ENCODE peak calls at places on chromosomes 3 and 15, in eight cellular contexts. One of them, this sample, is unnamed.

GRCh38 chr3:39208463-39209055 is 16.2 kb upstream of the XIRP1 start:
- DNase-seq in uterus: no peak
- DNase-seq in thoracic aorta: no peak
- DNase-seq in IMR-90: peak
- DNase-seq in CD4-positive, alpha-beta memory T cell: peak
- DNase-seq in astrocyte: peak
- DNase-seq in stomach: peak
- DNase-seq in DND-41: peak
- DNase-seq in this sample: no peak

GRCh38 chr15:65404196-65404872 is 18.4 kb downstream of the IGDCC4 start:
- DNase-seq in astrocyte: no peak
- DNase-seq in uterus: no peak
- DNase-seq in DND-41: no peak
- DNase-seq in IMR-90: no peak
- DNase-seq in CD4-positive, alpha-beta memory T cell: no peak
- DNase-seq in thoracic aorta: no peak
- DNase-seq in stomach: no peak
- DNase-seq in this sample: no peak

GRCh38 chr3:182979719-182980191 is 583 bp downstream of the DCUN1D1 start:
- DNase-seq in DND-41: peak
- DNase-seq in astrocyte: no peak
- DNase-seq in thoracic aorta: no peak
- DNase-seq in uterus: no peak
- DNase-seq in stomach: no peak
- DNase-seq in IMR-90: peak
- DNase-seq in CD4-positive, alpha-beta memory T cell: peak
- DNase-seq in this sample: peak

GRCh38 chr15:101122266-101122665 is 129.6 kb downstream of the CHSY1 start:
- DNase-seq in uterus: no peak
- DNase-seq in thoracic aorta: no peak
- DNase-seq in DND-41: no peak
- DNase-seq in stomach: no peak
- DNase-seq in astrocyte: no peak
- DNase-seq in CD4-positive, alpha-beta memory T cell: no peak
- DNase-seq in IMR-90: no peak
- DNase-seq in this sample: no peak

GRCh38 chr3:193594946-193595689 is 2.1 kb downstream of the OPA1 start:
- DNase-seq in astrocyte: peak
- DNase-seq in uterus: no peak
- DNase-seq in stomach: no peak
- DNase-seq in DND-41: no peak
- DNase-seq in thoracic aorta: no peak
- DNase-seq in CD4-positive, alpha-beta memory T cell: no peak
- DNase-seq in IMR-90: peak
- DNase-seq in this sample: no peak

GRCh38 chr3:13025090-13025489 is 48.1 kb downstream of the IQSEC1 start:
- DNase-seq in DND-41: no peak
- DNase-seq in astrocyte: peak
- DNase-seq in thoracic aorta: peak
- DNase-seq in CD4-positive, alpha-beta memory T cell: no peak
- DNase-seq in stomach: no peak
- DNase-seq in IMR-90: peak
- DNase-seq in uterus: no peak
- DNase-seq in this sample: peak

GRCh38 chr3:35641920-35642532 is 2.7 kb downstream of the ARPP21 start:
- DNase-seq in IMR-90: no peak
- DNase-seq in thoracic aorta: no peak
- DNase-seq in DND-41: peak
- DNase-seq in astrocyte: no peak
- DNase-seq in stomach: no peak
- DNase-seq in CD4-positive, alpha-beta memory T cell: no peak
- DNase-seq in uterus: no peak
- DNase-seq in this sample: no peak

GRCh38 chr3:185729335-185729715 is 95.5 kb downstream of the IGF2BP2 start:
- DNase-seq in CD4-positive, alpha-beta memory T cell: no peak
- DNase-seq in uterus: no peak
- DNase-seq in stomach: no peak
- DNase-seq in IMR-90: peak
- DNase-seq in DND-41: no peak
- DNase-seq in astrocyte: peak
- DNase-seq in thoracic aorta: no peak
- DNase-seq in this sample: no peak

GRCh38 chr3:18424862-18425640 is at the start of gene SATB1:
- DNase-seq in CD4-positive, alpha-beta memory T cell: peak
- DNase-seq in astrocyte: peak
- DNase-seq in thoracic aorta: peak
- DNase-seq in DND-41: peak
- DNase-seq in stomach: peak
- DNase-seq in IMR-90: peak
- DNase-seq in uterus: peak
- DNase-seq in this sample: peak

GRCh38 chr15:57138260-57138895 is 219.9 kb downstream of the TCF12 start:
- DNase-seq in thoracic aorta: no peak
- DNase-seq in IMR-90: peak
- DNase-seq in astrocyte: peak
- DNase-seq in DND-41: peak
- DNase-seq in CD4-positive, alpha-beta memory T cell: no peak
- DNase-seq in uterus: no peak
- DNase-seq in stomach: peak
- DNase-seq in this sample: no peak

DNA sequence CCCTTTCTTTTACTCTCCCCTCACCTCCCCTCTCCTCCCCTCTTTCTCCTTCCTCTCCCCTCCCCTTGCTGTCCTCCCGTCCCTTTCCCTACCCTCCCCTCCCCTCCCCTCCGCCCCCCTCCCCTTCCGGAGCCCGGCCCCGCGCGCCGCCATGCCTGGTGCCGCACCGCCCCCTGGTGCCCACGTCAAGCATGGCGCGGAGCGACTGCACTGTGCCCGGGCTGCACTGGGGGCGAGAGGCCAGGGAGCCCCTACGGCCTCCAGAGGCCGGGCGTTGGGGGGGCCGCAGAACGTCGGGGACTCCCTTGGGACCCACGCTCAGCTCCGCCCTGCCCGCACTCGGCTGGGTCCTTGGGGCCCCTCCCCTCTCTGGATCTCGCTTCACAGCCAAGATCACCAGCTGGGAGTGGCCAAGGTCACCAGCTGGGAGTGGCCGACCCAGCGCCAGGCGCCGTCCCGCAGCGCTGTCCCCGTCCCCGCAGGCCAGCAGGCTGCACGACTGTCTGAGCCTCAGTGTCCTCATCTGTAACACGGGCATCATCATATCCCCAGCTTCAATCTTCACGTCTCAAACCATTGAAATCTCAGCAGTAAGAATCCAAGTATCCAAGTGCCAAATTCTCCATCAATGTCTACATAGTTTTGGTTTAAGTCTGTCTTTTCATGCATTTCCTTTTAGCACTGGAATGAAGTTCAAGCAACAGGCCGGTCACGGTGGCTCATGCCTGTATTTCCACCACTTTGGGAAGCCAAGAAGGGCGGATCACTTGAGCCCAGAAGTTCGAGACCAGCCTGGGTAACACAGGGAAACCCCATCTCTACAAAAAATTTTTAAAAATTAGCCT is 42.5 kb downstream of the TPRA1 start:
- DNase-seq in IMR-90: peak
- DNase-seq in stomach: peak
- DNase-seq in DND-41: peak
- DNase-seq in astrocyte: peak
- DNase-seq in thoracic aorta: no peak
- DNase-seq in CD4-positive, alpha-beta memory T cell: peak
- DNase-seq in uterus: peak
- DNase-seq in this sample: peak
- H3K27ac ChIP-seq in IMR-90: no peak
- H3K27ac ChIP-seq in stomach: peak
- H3K27ac ChIP-seq in DND-41: no peak
- H3K27ac ChIP-seq in astrocyte: no peak
- H3K27ac ChIP-seq in thoracic aorta: peak
- H3K27ac ChIP-seq in CD4-positive, alpha-beta memory T cell: no peak
- H3K27ac ChIP-seq in uterus: peak
- H3K27ac ChIP-seq in this sample: no peak

GRCh38 chr15:73994419-73994883 is at the start of gene PML:
- DNase-seq in thoracic aorta: peak
- DNase-seq in CD4-positive, alpha-beta memory T cell: peak
- DNase-seq in astrocyte: peak
- DNase-seq in DND-41: peak
- DNase-seq in stomach: peak
- DNase-seq in uterus: peak
- DNase-seq in IMR-90: peak
- DNase-seq in this sample: peak
- H3K27ac ChIP-seq in thoracic aorta: peak
- H3K27ac ChIP-seq in CD4-positive, alpha-beta memory T cell: peak
- H3K27ac ChIP-seq in astrocyte: peak
- H3K27ac ChIP-seq in DND-41: peak
- H3K27ac ChIP-seq in stomach: peak
- H3K27ac ChIP-seq in uterus: peak
- H3K27ac ChIP-seq in IMR-90: peak
- H3K27ac ChIP-seq in this sample: peak

GRCh38 chr15:75025102-75025501 is 1.7 kb downstream of the PPCDC start:
- DNase-seq in uterus: no peak
- DNase-seq in DND-41: no peak
- DNase-seq in thoracic aorta: no peak
- DNase-seq in astrocyte: no peak
- DNase-seq in CD4-positive, alpha-beta memory T cell: no peak
- DNase-seq in IMR-90: no peak
- DNase-seq in stomach: no peak
- DNase-seq in this sample: no peak

GRCh38 chr15:75023194-75024101 is at the start of gene PPCDC:
- DNase-seq in stomach: peak
- DNase-seq in uterus: peak
- DNase-seq in thoracic aorta: peak
- DNase-seq in CD4-positive, alpha-beta memory T cell: peak
- DNase-seq in DND-41: peak
- DNase-seq in IMR-90: peak
- DNase-seq in astrocyte: peak
- DNase-seq in this sample: peak

GRCh38 chr15:75025548-75026260 is 2.3 kb downstream of the PPCDC start:
- DNase-seq in IMR-90: no peak
- DNase-seq in DND-41: no peak
- DNase-seq in thoracic aorta: no peak
- DNase-seq in CD4-positive, alpha-beta memory T cell: no peak
- DNase-seq in stomach: no peak
- DNase-seq in uterus: no peak
- DNase-seq in astrocyte: no peak
- DNase-seq in this sample: no peak

GRCh38 chr15:75022808-75023193 is 589 bp upstream of the PPCDC start:
- DNase-seq in thoracic aorta: no peak
- DNase-seq in DND-41: no peak
- DNase-seq in astrocyte: no peak
- DNase-seq in stomach: no peak
- DNase-seq in IMR-90: no peak
- DNase-seq in CD4-positive, alpha-beta memory T cell: no peak
- DNase-seq in uterus: no peak
- DNase-seq in this sample: no peak

GRCh38 chr15:75024102-75024636 is 779 bp downstream of the PPCDC start:
- DNase-seq in stomach: no peak
- DNase-seq in uterus: no peak
- DNase-seq in thoracic aorta: no peak
- DNase-seq in astrocyte: peak
- DNase-seq in IMR-90: peak
- DNase-seq in DND-41: peak
- DNase-seq in CD4-positive, alpha-beta memory T cell: no peak
- DNase-seq in this sample: no peak
- H3K27ac ChIP-seq in stomach: peak
- H3K27ac ChIP-seq in uterus: peak
- H3K27ac ChIP-seq in thoracic aorta: peak
- H3K27ac ChIP-seq in astrocyte: peak
- H3K27ac ChIP-seq in IMR-90: no peak
- H3K27ac ChIP-seq in DND-41: peak
- H3K27ac ChIP-seq in CD4-positive, alpha-beta memory T cell: peak
- H3K27ac ChIP-seq in this sample: no peak

DNA sequence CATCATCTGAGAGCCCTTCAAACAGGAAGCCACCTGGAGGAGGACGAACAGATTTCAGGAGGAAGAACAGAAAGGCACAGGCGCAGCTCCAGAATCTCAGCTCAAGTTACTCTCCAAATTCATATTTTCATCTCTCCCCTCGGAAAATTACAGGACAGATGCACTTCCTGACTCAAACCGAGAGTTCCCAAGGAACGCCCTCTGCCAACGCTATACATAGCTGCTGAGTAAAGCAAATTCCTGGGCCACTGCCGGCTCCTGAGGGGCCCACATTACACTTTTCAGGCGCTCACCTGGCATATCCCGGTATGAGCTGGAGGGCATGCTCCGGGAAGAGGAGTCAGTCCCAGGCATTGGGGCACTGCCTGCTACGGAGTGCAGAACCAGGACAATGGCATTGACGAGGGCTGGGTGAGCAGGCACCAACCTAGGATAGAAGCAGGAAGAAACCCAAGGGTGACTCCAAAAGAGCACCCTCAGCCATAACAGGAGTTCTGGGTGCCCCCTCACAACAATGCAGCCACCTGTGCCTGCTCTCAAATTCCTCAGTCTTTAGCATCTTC is 11.2 kb downstream of the UBL7 start:
- DNase-seq in DND-41: no peak
- DNase-seq in uterus: no peak
- DNase-seq in thoracic aorta: no peak
- DNase-seq in IMR-90: no peak
- DNase-seq in CD4-positive, alpha-beta memory T cell: no peak
- DNase-seq in stomach: no peak
- DNase-seq in astrocyte: no peak
- DNase-seq in this sample: peak
- H3K27ac ChIP-seq in DND-41: no peak
- H3K27ac ChIP-seq in uterus: no peak
- H3K27ac ChIP-seq in thoracic aorta: no peak
- H3K27ac ChIP-seq in IMR-90: no peak
- H3K27ac ChIP-seq in CD4-positive, alpha-beta memory T cell: no peak
- H3K27ac ChIP-seq in stomach: no peak
- H3K27ac ChIP-seq in astrocyte: no peak
- H3K27ac ChIP-seq in this sample: peak

GRCh38 chr3:53109190-53109589 is 21.0 kb downstream of the RFT1 start:
- DNase-seq in IMR-90: peak
- DNase-seq in thoracic aorta: no peak
- DNase-seq in DND-41: peak
- DNase-seq in uterus: no peak
- DNase-seq in stomach: no peak
- DNase-seq in astrocyte: peak
- DNase-seq in CD4-positive, alpha-beta memory T cell: no peak
- DNase-seq in this sample: no peak
- H3K27ac ChIP-seq in IMR-90: peak
- H3K27ac ChIP-seq in thoracic aorta: no peak
- H3K27ac ChIP-seq in DND-41: peak
- H3K27ac ChIP-seq in uterus: peak
- H3K27ac ChIP-seq in stomach: no peak
- H3K27ac ChIP-seq in astrocyte: no peak
- H3K27ac ChIP-seq in CD4-positive, alpha-beta memory T cell: no peak
- H3K27ac ChIP-seq in this sample: no peak

This sample was measured in dorsolateral prefrontal cortex.